ENCODE peak calls at places on chromosomes 11 and 22, in five cellular contexts. B, G, C, L and Y are unnamed samples.
A peak's percentile ranks its signal among the peaks of the same experiment; 100 is the strongest.

GRCh38 chr22:41284465-41284864 is 1.5 kb downstream of the RANGAP1 start:
- DNase-seq in L (no peak), G (no peak), B (no peak), C (no peak), Y (no peak)

GRCh38 chr11:86795962-86796361 is 4.4 kb upstream of the PRSS23 start:
- DNase-seq in B (no peak), C (no peak), L (no peak), G (no peak), Y (no peak)

GRCh38 chr11:69398529-69399492 is 82.7 kb upstream of the LINC01488 start:
- DNase-seq in B (no peak), G (no peak), L (no peak), C (no peak), Y (no peak)

GRCh38 chr11:61011950-61012830 is 40.7 kb downstream of the CD6 start:
- DNase-seq in L (no peak), C (no peak), B (no peak), G (no peak), Y (no peak)

GRCh38 chr11:78000193-78000592 is 5.7 kb upstream of the INTS4 start:
- DNase-seq in G (peak; percentile 68), C (peak; percentile 53), B (no peak), L (peak; percentile 85), Y (peak; percentile 59)

GRCh38 chr11:84673753-84674152 is 953.4 kb downstream of the DLG2 start:
- DNase-seq in C (no peak), B (no peak), G (no peak), L (no peak), Y (no peak)

GRCh38 chr22:23789121-23789520 is 2.4 kb downstream of the SMARCB1 start:
- DNase-seq in G (no peak), L (no peak), B (no peak), C (no peak), Y (no peak)

GRCh38 chr11:71307811-71308645 is 55.7 kb upstream of the SHANK2 start:
- DNase-seq in L (no peak), G (no peak), B (no peak), C (no peak), Y (no peak)

GRCh38 chr22:30694638-30695350 is at the start of gene OSBP2:
- DNase-seq in L (peak; percentile 77), B (peak; percentile 40), C (no peak), G (no peak), Y (no peak)

GRCh38 chr22:43474161-43475101 is 62.6 kb downstream of the MPPED1 start:
- DNase-seq in G (no peak), C (no peak), B (no peak), L (no peak), Y (no peak)

GRCh38 chr11:34647131-34647530 is 26.2 kb downstream of the EHF start:
- DNase-seq in C (no peak), B (no peak), G (no peak), L (no peak), Y (no peak)

GRCh38 chr11:123166095-123166559 is 28.9 kb downstream of the CLMP start:
- DNase-seq in C (peak; percentile 97), L (peak; percentile 68), G (no peak), B (no peak), Y (peak; percentile 23)

GRCh38 chr11:74055938-74056337 is 47.1 kb upstream of the UCP3 start:
- DNase-seq in G (peak; percentile 4), L (no peak), B (no peak), C (peak; percentile 38), Y (peak; percentile 42)

GRCh38 chr11:32630844-32631243 is 47.2 kb downstream of the EIF3M start:
- DNase-seq in C (no peak), G (no peak), B (no peak), L (no peak), Y (no peak)

GRCh38 chr11:111663820-111664219 is 61.6 kb downstream of the SIK2 start:
- DNase-seq in L (no peak), B (no peak), G (no peak), C (no peak), Y (no peak)

GRCh38 chr22:40270748-40271373 is 75.4 kb upstream of the ADSL start:
- DNase-seq in G (no peak), L (no peak), C (no peak), B (no peak), Y (no peak)

GRCh38 chr11:122317337-122317736 is 201.3 kb upstream of the BLID start:
- DNase-seq in L (no peak), C (peak; percentile 71), B (no peak), G (no peak), Y (peak; percentile 71)

DNA sequence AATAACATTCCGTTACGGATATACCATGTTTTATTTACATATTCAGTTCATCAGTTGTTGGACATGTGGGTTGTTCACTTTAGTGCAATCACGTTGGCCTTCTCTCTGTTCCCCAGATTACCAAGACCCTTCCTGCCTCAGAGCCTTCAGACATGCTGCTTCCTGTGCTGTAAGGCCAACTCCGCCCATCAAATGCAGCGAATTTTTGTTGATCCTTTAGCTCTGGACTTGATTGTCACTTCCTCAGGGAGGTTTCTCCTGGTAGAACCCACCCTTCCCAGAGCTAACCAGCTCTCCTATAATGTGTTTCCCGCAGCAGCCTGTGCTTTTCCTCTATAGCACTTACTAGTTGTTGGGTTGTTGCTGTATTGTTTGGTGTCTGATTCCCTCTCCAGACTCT is 39.4 kb downstream of the SWAP70 start:
- DNase-seq in B (no peak), G (no peak), L (no peak), C (no peak), Y (no peak)
- H3K27ac ChIP-seq in B (no peak overlapping the region), G (no peak overlapping the region), L (no peak overlapping the region), C (no peak overlapping the region), Y (no peak overlapping the region)

DNA sequence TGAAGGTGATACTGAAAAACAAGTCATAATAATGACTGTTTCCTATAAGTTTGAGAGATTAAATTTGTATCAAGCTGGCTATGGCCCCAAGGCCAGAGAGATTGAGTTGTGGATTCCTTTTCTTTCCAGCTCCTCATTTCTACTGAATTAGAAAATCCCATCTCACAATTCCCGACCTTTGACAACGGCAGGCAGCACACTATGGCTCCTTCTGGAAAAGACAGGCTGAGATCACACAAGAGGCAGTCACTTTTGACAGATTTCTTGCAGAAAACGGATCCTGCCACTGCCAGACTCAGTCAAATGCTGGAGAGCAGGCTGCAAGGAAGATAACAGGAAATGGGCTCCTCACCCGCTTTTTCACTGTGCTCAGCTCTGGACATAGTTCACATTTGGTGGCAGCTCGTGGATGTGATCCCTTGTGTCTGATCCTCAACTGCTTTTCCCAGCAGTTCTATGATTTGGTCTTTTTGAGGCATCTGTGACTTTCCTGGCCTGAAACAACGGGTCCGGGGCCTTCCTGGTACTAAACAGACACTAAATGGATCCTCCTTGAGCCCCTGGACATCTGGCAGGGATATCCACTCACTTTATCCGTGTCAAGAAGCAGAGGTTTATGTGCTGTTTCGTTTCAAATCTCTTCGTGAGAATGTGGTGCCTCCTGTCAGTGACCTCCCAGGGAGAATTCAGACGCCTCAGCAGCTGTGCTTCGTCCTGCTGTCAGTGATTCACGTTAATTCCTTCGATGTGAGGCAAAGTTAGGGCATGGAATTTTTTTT is 26.1 kb upstream of the RTL6 start:
- DNase-seq in C (peak; percentile 96), B (no peak), G (no peak), L (peak; percentile 44), Y (peak; percentile 46)
- H3K27ac ChIP-seq in C (peak overlapping the region; percentile 99), B (no peak overlapping the region), G (no peak overlapping the region), L (peak overlapping the region; percentile 54), Y (peak overlapping the region; percentile 3)

GRCh38 chr11:27618591-27618990 is 81.7 kb downstream of the BDNF start:
- DNase-seq in B (no peak), L (no peak), G (no peak), C (no peak), Y (no peak)
- H3K27ac ChIP-seq in B (no peak overlapping the region), L (no peak overlapping the region), G (no peak overlapping the region), C (no peak overlapping the region), Y (peak overlapping the region; percentile 63)

GRCh38 chr22:20131856-20132685 is 467 bp downstream of the ZDHHC8 start:
- DNase-seq in C (no peak), L (no peak), G (no peak), B (no peak), Y (no peak)

GRCh38 chr22:20129747-20130014 is 1.9 kb upstream of the ZDHHC8 start:
- DNase-seq in G (no peak), L (no peak), C (no peak), B (no peak), Y (no peak)

GRCh38 chr22:20130319-20130718 is 1.3 kb upstream of the ZDHHC8 start:
- DNase-seq in L (no peak), B (no peak), G (no peak), C (no peak), Y (no peak)

GRCh38 chr22:20131593-20131855 is at the start of gene ZDHHC8:
- DNase-seq in L (peak; percentile 64), C (no peak), G (no peak), B (no peak), Y (no peak)

DNA sequence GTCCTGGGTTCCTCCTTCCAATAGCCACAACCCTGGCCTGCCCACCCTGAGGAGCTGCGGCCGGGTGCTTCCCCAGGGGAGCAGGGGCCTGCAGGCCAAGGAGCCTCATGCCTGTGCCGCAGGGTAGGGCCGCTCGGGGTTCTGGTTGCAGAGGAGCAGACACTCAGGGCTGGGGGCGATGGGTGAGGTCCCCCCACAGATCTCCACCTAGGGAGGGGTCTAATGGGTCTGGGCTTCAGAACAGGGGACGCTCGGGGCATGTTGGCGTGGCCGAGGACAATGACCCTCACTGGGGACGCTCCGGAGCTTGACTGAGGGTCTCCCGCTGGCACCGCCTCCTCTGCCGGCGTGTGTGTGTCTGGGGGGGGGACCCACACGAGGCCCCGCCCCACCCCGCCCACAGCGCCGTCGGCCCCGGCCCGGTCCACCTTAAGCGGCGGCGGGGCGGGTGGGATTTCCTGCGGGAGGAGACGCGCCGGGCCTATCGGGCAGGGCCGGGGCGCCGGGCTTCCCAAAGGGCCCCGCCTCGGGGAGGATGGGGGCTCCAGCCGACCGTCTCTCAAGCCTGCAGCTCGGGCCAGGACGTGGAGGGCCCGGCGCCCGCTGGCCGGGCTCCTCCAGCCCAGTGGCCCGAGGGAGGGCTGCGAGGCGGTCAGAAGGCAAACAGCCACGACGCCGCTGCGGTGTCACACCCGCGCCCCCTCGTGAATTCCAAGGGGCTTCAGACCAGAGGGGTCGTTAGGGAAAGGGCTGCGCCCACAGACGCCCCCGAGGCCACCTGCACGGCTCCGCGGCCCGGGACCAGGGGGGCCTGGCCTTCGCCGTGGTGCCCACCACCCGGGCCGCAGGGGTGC is 638 bp upstream of the ZDHHC8 start:
- DNase-seq in L (peak; percentile 93), B (peak; percentile 81), G (peak; percentile 24), C (peak; percentile 15), Y (peak; percentile 87)
- H3K27ac ChIP-seq in L (peak overlapping the region; percentile 91), B (peak overlapping the region; percentile 89), G (peak overlapping the region; percentile 96), C (peak overlapping the region; percentile 47), Y (no peak overlapping the region)